ENCODE peak calls at places on chromosomes 2 and 18, in five cellular contexts. One of them, this sample, is unnamed. For H3K27me3, the result is how much of the 10 kb centered on the place peaks cover.

GRCh38 chr18:77115461-77115907 is 17.1 kb downstream of the MBP start:
- DNase-seq in fibroblast of lung: no peak
- DNase-seq in breast epithelium: peak
- DNase-seq in IMR-90: no peak
- DNase-seq in ovary: no peak
- DNase-seq in this sample: no peak

GRCh38 chr2:108927936-108928659 is 60.9 kb downstream of the EDAR start:
- DNase-seq in ovary: no peak
- DNase-seq in fibroblast of lung: peak
- DNase-seq in breast epithelium: no peak
- DNase-seq in IMR-90: peak
- DNase-seq in this sample: no peak

GRCh38 chr2:25567406-25567805 is 106.0 kb downstream of the DTNB start:
- DNase-seq in fibroblast of lung: peak
- DNase-seq in breast epithelium: no peak
- DNase-seq in IMR-90: peak
- DNase-seq in ovary: no peak
- DNase-seq in this sample: peak

GRCh38 chr2:43005975-43006833 is 213.8 kb upstream of the HAAO start:
- DNase-seq in breast epithelium: no peak
- DNase-seq in IMR-90: no peak
- DNase-seq in ovary: no peak
- DNase-seq in fibroblast of lung: no peak
- DNase-seq in this sample: no peak

GRCh38 chr2:27091746-27092695 is 5.4 kb downstream of the KHK start:
- DNase-seq in fibroblast of lung: no peak
- DNase-seq in IMR-90: no peak
- DNase-seq in breast epithelium: no peak
- DNase-seq in ovary: no peak
- DNase-seq in this sample: no peak

GRCh38 chr2:132668986-132669853 is 785 bp downstream of the LYPD1 start:
- DNase-seq in ovary: peak
- DNase-seq in breast epithelium: no peak
- DNase-seq in IMR-90: no peak
- DNase-seq in fibroblast of lung: peak
- DNase-seq in this sample: no peak

GRCh38 chr2:38377501-38378258 is 607 bp upstream of the ATL2 start:
- DNase-seq in ovary: no peak
- DNase-seq in breast epithelium: no peak
- DNase-seq in IMR-90: peak
- DNase-seq in fibroblast of lung: peak
- DNase-seq in this sample: no peak

GRCh38 chr2:131682122-131682944 is 154.6 kb downstream of the CCDC74A start:
- DNase-seq in IMR-90: peak
- DNase-seq in fibroblast of lung: peak
- DNase-seq in ovary: peak
- DNase-seq in breast epithelium: peak
- DNase-seq in this sample: peak

GRCh38 chr2:205748660-205749059 is 66.4 kb downstream of the NRP2 start:
- DNase-seq in breast epithelium: no peak
- DNase-seq in fibroblast of lung: no peak
- DNase-seq in IMR-90: peak
- DNase-seq in ovary: no peak
- DNase-seq in this sample: no peak

GRCh38 chr2:75500633-75501032 is 60.1 kb downstream of the EVA1A start:
- DNase-seq in fibroblast of lung: peak
- DNase-seq in breast epithelium: no peak
- DNase-seq in IMR-90: peak
- DNase-seq in ovary: no peak
- DNase-seq in this sample: no peak

GRCh38 chr2:105261061-105261460 is 19.5 kb downstream of the GPR45 start:
- DNase-seq in breast epithelium: no peak
- DNase-seq in ovary: no peak
- DNase-seq in IMR-90: peak
- DNase-seq in fibroblast of lung: peak
- DNase-seq in this sample: no peak

GRCh38 chr2:223047260-223047761 is 4.7 kb upstream of the KCNE4 start:
- DNase-seq in ovary: no peak
- DNase-seq in fibroblast of lung: peak
- DNase-seq in breast epithelium: no peak
- DNase-seq in IMR-90: peak
- DNase-seq in this sample: no peak

GRCh38 chr18:32930695-32931301 is 158.0 kb upstream of the KLHL14 start:
- DNase-seq in IMR-90: peak
- DNase-seq in breast epithelium: no peak
- DNase-seq in fibroblast of lung: peak
- DNase-seq in ovary: no peak
- DNase-seq in this sample: peak

GRCh38 chr2:5609191-5609590 is 83.0 kb upstream of the SOX11 start:
- DNase-seq in IMR-90: no peak
- DNase-seq in fibroblast of lung: no peak
- DNase-seq in breast epithelium: no peak
- DNase-seq in ovary: no peak
- DNase-seq in this sample: no peak

GRCh38 chr2:134149904-134150303 is 104.0 kb upstream of the MGAT5 start:
- DNase-seq in ovary: no peak
- DNase-seq in breast epithelium: no peak
- DNase-seq in IMR-90: no peak
- DNase-seq in fibroblast of lung: no peak
- DNase-seq in this sample: no peak

GRCh38 chr2:216925632-216926366 is 65.9 kb upstream of the TNP1 start:
- DNase-seq in breast epithelium: no peak
- DNase-seq in fibroblast of lung: no peak
- DNase-seq in IMR-90: no peak
- DNase-seq in ovary: no peak
- DNase-seq in this sample: no peak

GRCh38 chr2:101501443-101501842 is 26.5 kb upstream of the RFX8 start:
- DNase-seq in ovary: no peak
- DNase-seq in IMR-90: peak
- DNase-seq in fibroblast of lung: no peak
- DNase-seq in breast epithelium: no peak
- DNase-seq in this sample: no peak

GRCh38 chr2:6674381-6674780 is 191.3 kb downstream of the CMPK2 start:
- DNase-seq in ovary: no peak
- DNase-seq in IMR-90: no peak
- DNase-seq in fibroblast of lung: no peak
- DNase-seq in breast epithelium: no peak
- DNase-seq in this sample: no peak

GRCh38 chr2:210169871-210170441 is 1.3 kb downstream of the KANSL1L start:
- DNase-seq in fibroblast of lung: peak
- DNase-seq in IMR-90: peak
- DNase-seq in breast epithelium: no peak
- DNase-seq in ovary: no peak
- DNase-seq in this sample: peak

GRCh38 chr18:48188609-48189008 is 220.6 kb downstream of the ZBTB7C start:
- DNase-seq in ovary: no peak
- DNase-seq in IMR-90: no peak
- DNase-seq in breast epithelium: no peak
- DNase-seq in fibroblast of lung: no peak
- DNase-seq in this sample: no peak

GRCh38 chr18:49647496-49648168 is 85.8 kb downstream of the LIPG start:
- DNase-seq in IMR-90: peak
- DNase-seq in breast epithelium: no peak
- DNase-seq in fibroblast of lung: peak
- DNase-seq in ovary: no peak
- DNase-seq in this sample: no peak

GRCh38 chr2:11250400-11251277 is 93.8 kb downstream of the ROCK2 start:
- DNase-seq in ovary: no peak
- DNase-seq in IMR-90: peak
- DNase-seq in fibroblast of lung: no peak
- DNase-seq in breast epithelium: no peak
- DNase-seq in this sample: no peak

GRCh38 chr2:122570641-122571040 is 815.2 kb downstream of the TSN start:
- DNase-seq in fibroblast of lung: no peak
- DNase-seq in breast epithelium: no peak
- DNase-seq in IMR-90: no peak
- DNase-seq in ovary: no peak
- DNase-seq in this sample: no peak

DNA sequence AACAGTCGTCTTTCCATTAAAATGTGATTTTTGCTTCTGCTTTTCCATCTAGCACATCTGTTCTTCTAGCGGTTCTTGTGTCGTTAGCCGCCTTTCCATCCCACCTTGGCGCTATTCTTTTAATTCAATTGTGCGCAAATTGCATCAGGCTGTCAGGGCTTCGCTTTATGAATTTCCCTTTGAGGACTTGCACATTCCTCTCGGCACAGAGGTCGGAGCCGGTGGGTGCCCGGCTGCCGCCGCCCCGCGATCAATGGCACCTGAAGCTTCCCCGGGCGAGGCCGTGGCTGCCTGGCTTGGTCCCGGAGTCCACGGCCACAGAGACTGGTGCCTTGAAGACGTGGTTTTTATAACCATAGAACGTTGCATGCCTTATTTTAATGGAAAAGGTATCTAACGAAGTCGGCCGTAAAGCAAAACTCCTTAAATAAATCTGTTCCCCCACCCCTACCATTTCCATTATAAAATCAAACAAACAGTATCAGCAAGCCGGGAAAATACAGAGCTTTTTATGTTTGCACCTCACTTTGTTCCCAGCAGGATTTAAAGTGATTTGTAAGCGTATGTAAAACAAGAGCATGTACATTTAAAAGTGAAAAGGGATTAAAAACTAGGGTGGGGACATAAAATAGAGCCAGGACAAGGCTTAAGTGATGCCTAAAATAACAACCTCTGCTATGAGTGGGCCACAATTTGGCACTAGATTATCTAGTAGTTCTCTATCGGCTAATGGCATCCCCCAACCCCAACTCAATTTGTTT is 34.1 kb upstream of the TSPYL6 start:
- DNase-seq in breast epithelium: no peak
- DNase-seq in ovary: no peak
- DNase-seq in IMR-90: no peak
- DNase-seq in fibroblast of lung: no peak
- DNase-seq in this sample: no peak
- H3K4me3 ChIP-seq in breast epithelium: no peak
- H3K4me3 ChIP-seq in ovary: no peak
- H3K4me3 ChIP-seq in IMR-90: no peak
- H3K4me3 ChIP-seq in fibroblast of lung: no peak
- H3K4me3 ChIP-seq in this sample: no peak

GRCh38 chr2:236177967-236178909 is 10.1 kb upstream of the GBX2 start:
- DNase-seq in fibroblast of lung: peak
- DNase-seq in ovary: peak
- DNase-seq in breast epithelium: no peak
- DNase-seq in IMR-90: peak
- DNase-seq in this sample: peak

GRCh38 chr2:236176951-236177350 is 8.8 kb upstream of the GBX2 start:
- DNase-seq in fibroblast of lung: no peak
- DNase-seq in IMR-90: no peak
- DNase-seq in ovary: no peak
- DNase-seq in breast epithelium: no peak
- DNase-seq in this sample: no peak

GRCh38 chr2:236178921-236179652 is 10.9 kb upstream of the GBX2 start:
- DNase-seq in IMR-90: no peak
- DNase-seq in breast epithelium: no peak
- DNase-seq in fibroblast of lung: peak
- DNase-seq in ovary: no peak
- DNase-seq in this sample: no peak

GRCh38 chr2:236176417-236176816 is 8.2 kb upstream of the GBX2 start:
- DNase-seq in breast epithelium: no peak
- DNase-seq in ovary: no peak
- DNase-seq in fibroblast of lung: peak
- DNase-seq in IMR-90: peak
- DNase-seq in this sample: no peak

GRCh38 chr2:236177604-236177966 is 9.4 kb upstream of the GBX2 start:
- DNase-seq in ovary: peak
- DNase-seq in IMR-90: peak
- DNase-seq in fibroblast of lung: peak
- DNase-seq in breast epithelium: no peak
- DNase-seq in this sample: no peak
- TF ChIP-seq CTCF in ovary: no peak
- TF ChIP-seq CTCF in IMR-90: peak
- TF ChIP-seq CTCF in fibroblast of lung: no peak
- TF ChIP-seq CTCF in breast epithelium: no peak
- TF ChIP-seq CTCF in this sample: peak

DNA sequence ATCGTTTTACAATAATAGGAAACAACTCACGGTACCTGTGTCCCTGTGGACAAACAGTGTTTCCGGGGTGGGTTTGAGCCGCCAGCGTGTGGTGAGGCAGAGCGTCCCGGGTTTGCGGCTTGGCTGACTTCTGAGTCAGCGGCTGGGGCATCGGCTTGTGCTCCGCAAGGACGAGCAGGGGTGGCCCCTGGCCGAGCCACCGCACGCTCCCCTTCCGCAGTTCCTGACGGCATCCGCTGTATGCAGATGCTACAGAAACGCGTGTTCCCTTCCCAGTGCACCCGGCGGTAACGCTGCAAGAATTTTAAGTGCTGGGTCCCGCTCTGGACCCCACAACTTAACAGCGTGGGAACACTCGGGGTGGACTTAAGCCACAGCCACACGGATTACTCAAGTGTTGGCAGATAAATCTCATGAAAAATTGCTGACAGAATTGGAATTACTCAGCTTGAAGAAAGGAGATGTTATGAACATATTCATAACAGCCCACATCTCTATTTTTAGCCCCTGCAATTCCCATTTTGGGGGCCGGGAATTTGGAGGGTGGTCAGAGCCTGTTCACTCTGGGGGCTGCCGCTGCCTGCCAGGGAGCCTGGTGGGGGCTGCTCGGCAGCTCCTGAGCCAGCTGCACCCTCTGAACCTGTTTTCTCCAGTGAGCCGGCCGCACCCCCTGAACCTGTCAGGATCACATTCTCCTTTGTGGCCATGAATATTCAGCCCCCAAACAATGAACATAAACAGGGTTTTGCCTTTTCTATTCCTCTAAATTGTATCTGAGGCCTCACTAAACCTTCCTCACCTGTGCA is 12.6 kb upstream of the KCNG2 start:
- DNase-seq in breast epithelium: no peak
- DNase-seq in ovary: no peak
- DNase-seq in fibroblast of lung: peak
- DNase-seq in IMR-90: peak
- DNase-seq in this sample: peak
- H3K27me3 ChIP-seq in breast epithelium: under half
- H3K27me3 ChIP-seq in ovary: under half
- H3K27me3 ChIP-seq in fibroblast of lung: under half
- H3K27me3 ChIP-seq in IMR-90: under half
- H3K27me3 ChIP-seq in this sample: under half

GRCh38 chr2:176516051-176516601 is 246.9 kb downstream of the MTX2 start:
- DNase-seq in ovary: no peak
- DNase-seq in fibroblast of lung: no peak
- DNase-seq in breast epithelium: no peak
- DNase-seq in IMR-90: no peak
- DNase-seq in this sample: no peak
- H3K4me3 ChIP-seq in ovary: no peak
- H3K4me3 ChIP-seq in fibroblast of lung: no peak
- H3K4me3 ChIP-seq in breast epithelium: no peak
- H3K4me3 ChIP-seq in IMR-90: no peak
- H3K4me3 ChIP-seq in this sample: no peak

GRCh38 chr2:44009136-44009744 is 13.5 kb upstream of the LRPPRC start:
- DNase-seq in ovary: no peak
- DNase-seq in breast epithelium: no peak
- DNase-seq in IMR-90: no peak
- DNase-seq in fibroblast of lung: no peak
- DNase-seq in this sample: no peak
- TF ChIP-seq CTCF in ovary: no peak
- TF ChIP-seq CTCF in breast epithelium: no peak
- TF ChIP-seq CTCF in IMR-90: no peak
- TF ChIP-seq CTCF in fibroblast of lung: no peak
- TF ChIP-seq CTCF in this sample: no peak

GRCh38 chr2:67048314-67048713 is 348.8 kb upstream of the ETAA1 start:
- DNase-seq in IMR-90: no peak
- DNase-seq in breast epithelium: no peak
- DNase-seq in ovary: no peak
- DNase-seq in fibroblast of lung: no peak
- DNase-seq in this sample: no peak
- H3K27me3 ChIP-seq in IMR-90: under half
- H3K27me3 ChIP-seq in breast epithelium: under half
- H3K27me3 ChIP-seq in ovary: under half
- H3K27me3 ChIP-seq in fibroblast of lung: under half
- H3K27me3 ChIP-seq in this sample: under half

This sample was measured in GM06990.